ENCODE peak calls at places on chromosomes 5 and 9, in seven cellular contexts. I is AG08396, C is NCI-H2171 treated with DMSO at 0.1 percent for 48 hours, R is T-cell, V is lower leg skin, W is NCI-H345, E is H7. F is an unnamed sample.
A peak's percentile ranks its signal among the peaks of the same experiment; 100 is the strongest.

GRCh38 chr5:67481362-67481761 is 284.8 kb upstream of the CD180 start:
- DNase-seq in I (no peak), C (no peak), R (no peak), V (no peak), W (no peak), E (no peak), F (no peak)

GRCh38 chr5:68251804-68252648 is 36.5 kb downstream of the PIK3R1 start:
- DNase-seq in I (no peak), C (no peak), R (no peak), V (peak; percentile 80), W (no peak), E (no peak), F (no peak)

GRCh38 chr5:1555011-1555807 is 31.4 kb upstream of the LPCAT1 start:
- DNase-seq in I (peak; percentile 83), C (no peak), R (no peak), V (no peak), W (no peak), E (no peak), F (peak; percentile 98)

GRCh38 chr9:89564257-89564878 is 40.4 kb upstream of the GADD45G start:
- DNase-seq in I (no peak), C (peak; percentile 61), R (no peak), V (no peak), W (no peak), E (peak; percentile 85), F (peak; percentile 52)

GRCh38 chr9:23120630-23121029 is 674.0 kb downstream of the DMRTA1 start:
- DNase-seq in I (no peak), C (no peak), R (no peak), V (no peak), W (no peak), E (no peak), F (no peak)

GRCh38 chr9:136533775-136534157 is 12.1 kb downstream of the NOTCH1 start:
- DNase-seq in I (no peak), C (no peak), R (peak; percentile 37), V (no peak), W (no peak), E (no peak), F (no peak)

GRCh38 chr5:160045004-160045403 is 36.1 kb downstream of the TTC1 start:
- DNase-seq in I (no peak), C (no peak), R (no peak), V (no peak), W (no peak), E (no peak), F (no peak)

GRCh38 chr5:157581870-157582269 is 6.3 kb upstream of the ADAM19 start:
- DNase-seq in I (no peak), C (no peak), R (no peak), V (no peak), W (no peak), E (no peak), F (no peak)

GRCh38 chr9:84781431-84781830 is 111.9 kb downstream of the NTRK2 start:
- DNase-seq in I (no peak), C (no peak), R (no peak), V (no peak), W (no peak), E (no peak), F (peak; percentile 15)

GRCh38 chr5:171577940-171578856 is 158.8 kb downstream of the FGF18 start:
- DNase-seq in I (no peak), C (no peak), R (no peak), V (no peak), W (no peak), E (peak; percentile 43), F (peak; percentile 1)

GRCh38 chr9:116692619-116693018 is 5.5 kb downstream of the TRIM32 start:
- DNase-seq in I (no peak), C (no peak), R (no peak), V (no peak), W (no peak), E (no peak), F (no peak)

GRCh38 chr5:587403-587802 is 24.7 kb upstream of the CEP72 start:
- DNase-seq in I (no peak), C (no peak), R (no peak), V (no peak), W (no peak), E (no peak), F (no peak)